ENCODE peak calls at places on chromosomes 7 and 10, in six cellular contexts. D, G, N, K, E and B are unnamed samples.

GRCh38 chr10:47058303-47058702 is 147.1 kb downstream of the PTPN20 start:
- DNase-seq in D (no peak), G (no peak), N (no peak), K (no peak), E (no peak), B (no peak)

GRCh38 chr7:127817466-127817865 is 165.5 kb downstream of the SND1 start:
- DNase-seq in D (no peak), G (no peak), N (no peak), K (no peak), E (no peak), B (no peak)

GRCh38 chr7:69736411-69736810 is 138.1 kb downstream of the AUTS2 start:
- DNase-seq in D (no peak), G (no peak), N (no peak), K (no peak), E (no peak), B (no peak)

GRCh38 chr7:137772221-137772620 is 74.6 kb downstream of the DGKI start:
- DNase-seq in D (no peak), G (no peak), N (no peak), K (no peak), E (no peak), B (no peak)

GRCh38 chr10:22713853-22714523 is 390 bp downstream of the PIP4K2A start:
- DNase-seq in D (peak), G (no peak), N (peak), K (no peak), E (peak), B (no peak)

GRCh38 chr10:91976324-91977051 is 52.9 kb downstream of the BTAF1 start:
- DNase-seq in D (no peak), G (no peak), N (no peak), K (no peak), E (no peak), B (no peak)

GRCh38 chr7:143416565-143417149 is 8.0 kb upstream of the EPHA1 start:
- DNase-seq in D (no peak), G (no peak), N (no peak), K (no peak), E (peak), B (no peak)

GRCh38 chr7:33940503-33940902 is 35.2 kb downstream of the BMPER start:
- DNase-seq in D (no peak), G (no peak), N (no peak), K (no peak), E (no peak), B (no peak)

GRCh38 chr7:70599446-70600190 is 532.3 kb upstream of the GALNT17 start:
- DNase-seq in D (no peak), G (no peak), N (no peak), K (no peak), E (no peak), B (no peak)

GRCh38 chr7:90958669-90959068 is 305.6 kb upstream of the FZD1 start:
- DNase-seq in D (no peak), G (no peak), N (no peak), K (peak), E (no peak), B (no peak)

GRCh38 chr10:95841711-95842498 is 65.9 kb upstream of the CC2D2B start:
- DNase-seq in D (no peak), G (no peak), N (peak), K (peak), E (peak), B (peak)

GRCh38 chr7:151453326-151453791 is 13.4 kb upstream of the CRYGN start:
- DNase-seq in D (peak), G (no peak), N (no peak), K (no peak), E (peak), B (no peak)

GRCh38 chr10:84308481-84309304 is 19.7 kb upstream of the CCSER2 start:
- DNase-seq in D (no peak), G (no peak), N (no peak), K (peak), E (no peak), B (peak)

GRCh38 chr7:105866124-105866801 is 10.1 kb downstream of the ATXN7L1 start:
- DNase-seq in D (no peak), G (no peak), N (no peak), K (no peak), E (no peak), B (no peak)

GRCh38 chr7:3154317-3154716 is 110.7 kb upstream of the CARD11 start:
- DNase-seq in D (peak), G (no peak), N (no peak), K (no peak), E (no peak), B (no peak)

GRCh38 chr7:108014747-108015682 is 12.1 kb upstream of the LAMB1 start:
- DNase-seq in D (no peak), G (no peak), N (no peak), K (no peak), E (no peak), B (no peak)

GRCh38 chr10:58638406-58638805 is 125.7 kb downstream of the BICC1 start:
- DNase-seq in D (no peak), G (no peak), N (no peak), K (no peak), E (no peak), B (no peak)

GRCh38 chr10:15879058-15879457 is 18.8 kb upstream of the MINDY3 start:
- DNase-seq in D (no peak), G (no peak), N (no peak), K (peak), E (no peak), B (peak)

GRCh38 chr10:49742683-49743463 is 19.2 kb downstream of the OGDHL start:
- DNase-seq in D (no peak), G (no peak), N (no peak), K (no peak), E (no peak), B (no peak)

GRCh38 chr7:100602889-100603696 is 930 bp downstream of the PCOLCE start:
- DNase-seq in D (peak), G (no peak), N (peak), K (no peak), E (peak), B (no peak)

GRCh38 chr10:3471927-3472704 is 299.5 kb upstream of the PITRM1 start:
- DNase-seq in D (no peak), G (no peak), N (no peak), K (no peak), E (no peak), B (no peak)

GRCh38 chr7:24477807-24478655 is 95.2 kb upstream of the PALS2 start:
- DNase-seq in D (no peak), G (no peak), N (peak), K (peak), E (peak), B (peak)

GRCh38 chr10:124004372-124004928 is 88.9 kb downstream of the CHST15 start:
- DNase-seq in D (no peak), G (no peak), N (no peak), K (no peak), E (no peak), B (no peak)

GRCh38 chr10:130368761-130369560 is 232.8 kb downstream of the GLRX3 start:
- DNase-seq in D (peak), G (no peak), N (no peak), K (no peak), E (no peak), B (no peak)

GRCh38 chr7:44104880-44105771 is 981 bp downstream of the AEBP1 start:
- DNase-seq in D (no peak), G (no peak), N (peak), K (no peak), E (peak), B (no peak)

GRCh38 chr7:24959735-24960485 is 20.1 kb downstream of the OSBPL3 start:
- DNase-seq in D (no peak), G (no peak), N (no peak), K (no peak), E (no peak), B (no peak)

GRCh38 chr10:5659702-5660528 is 6.5 kb downstream of the ASB13 start:
- DNase-seq in D (peak), G (no peak), N (peak), K (no peak), E (no peak), B (no peak)

GRCh38 chr7:139452948-139453672 is 30.4 kb downstream of the KLRG2 start:
- DNase-seq in D (no peak), G (no peak), N (no peak), K (no peak), E (no peak), B (no peak)

GRCh38 chr7:151851782-151852181 is 25.1 kb downstream of the PRKAG2 start:
- DNase-seq in D (peak), G (no peak), N (peak), K (no peak), E (no peak), B (no peak)

GRCh38 chr10:3395487-3395886 is 222.9 kb upstream of the PITRM1 start:
- DNase-seq in D (no peak), G (no peak), N (no peak), K (no peak), E (no peak), B (no peak)

GRCh38 chr7:39360038-39360437 is 206.2 kb upstream of the YAE1 start:
- DNase-seq in D (no peak), G (no peak), N (no peak), K (no peak), E (no peak), B (no peak)

GRCh38 chr10:36888925-36889573 is 236.3 kb upstream of the ANKRD30A start:
- DNase-seq in D (no peak), G (no peak), N (no peak), K (no peak), E (peak), B (peak)

GRCh38 chr10:28250782-28251181 is 52.1 kb downstream of the MPP7 start:
- DNase-seq in D (no peak), G (no peak), N (no peak), K (no peak), E (no peak), B (no peak)

GRCh38 chr7:127447326-127447945 is 54.9 kb upstream of the ZNF800 start:
- DNase-seq in D (no peak), G (peak), N (no peak), K (no peak), E (peak), B (no peak)

GRCh38 chr7:17298840-17299476 is 506 bp downstream of the AHR start:
- DNase-seq in D (peak), G (peak), N (peak), K (no peak), E (peak), B (no peak)

GRCh38 chr7:90262438-90262837 is 17.5 kb downstream of the CFAP69 start:
- DNase-seq in D (no peak), G (no peak), N (no peak), K (no peak), E (no peak), B (no peak)

GRCh38 chr10:102418612-102419560 is at the start of gene PSD:
- DNase-seq in D (no peak), G (no peak), N (no peak), K (no peak), E (no peak), B (no peak)

GRCh38 chr10:77836299-77836820 is 90.2 kb downstream of the DLG5 start:
- DNase-seq in D (no peak), G (peak), N (peak), K (no peak), E (no peak), B (no peak)

GRCh38 chr7:4916115-4916514 is 32.6 kb upstream of the RADIL start:
- DNase-seq in D (no peak), G (no peak), N (no peak), K (no peak), E (no peak), B (no peak)

GRCh38 chr7:90952649-90952991 is 311.6 kb upstream of the FZD1 start:
- DNase-seq in D (no peak), G (no peak), N (no peak), K (no peak), E (no peak), B (no peak)